ENCODE peak calls at places on chromosomes 6 and 20, in six cellular contexts. I, A, Z, J, O and M are unnamed samples.
A peak's percentile ranks its signal among the peaks of the same experiment; 100 is the strongest.

GRCh38 chr20:57114290-57115005 is 152.0 kb downstream of the BMP7 start:
- DNase-seq in I (no peak), A (no peak), Z (no peak), J (no peak), O (no peak), M (no peak)

GRCh38 chr20:11796041-11796440 is 121.7 kb upstream of the BTBD3 start:
- DNase-seq in I (no peak), A (no peak), Z (no peak), J (peak; percentile 25), O (peak; percentile 47), M (no peak)

GRCh38 chr6:111952821-111953535 is 79.7 kb upstream of the FYN start:
- DNase-seq in I (no peak), A (no peak), Z (no peak), J (no peak), O (peak; percentile 67), M (peak; percentile 57)

GRCh38 chr20:43430265-43430664 is 27.4 kb upstream of the SRSF6 start:
- DNase-seq in I (no peak), A (no peak), Z (no peak), J (no peak), O (no peak), M (no peak)

GRCh38 chr20:23205656-23206055 is 119.5 kb upstream of the CD93 start:
- DNase-seq in I (peak; percentile 77), A (no peak), Z (no peak), J (peak; percentile 68), O (peak; percentile 74), M (no peak)

GRCh38 chr6:148999921-149000589 is 253.2 kb downstream of the UST start:
- DNase-seq in I (peak; percentile 74), A (no peak), Z (peak; percentile 57), J (peak; percentile 49), O (peak; percentile 91), M (peak; percentile 41)

GRCh38 chr20:61447950-61448349 is 195.9 kb downstream of the CDH4 start:
- DNase-seq in I (no peak), A (no peak), Z (no peak), J (no peak), O (no peak), M (no peak)

GRCh38 chr6:35724059-35724458 is 12.8 kb upstream of the ARMC12 start:
- DNase-seq in I (no peak), A (no peak), Z (no peak), J (no peak), O (no peak), M (no peak)

GRCh38 chr6:126625019-126625418 is 285.1 kb downstream of the CENPW start:
- DNase-seq in I (no peak), A (no peak), Z (no peak), J (no peak), O (peak; percentile 55), M (peak; percentile 8)

GRCh38 chr6:19301980-19302379 is 535.2 kb upstream of the ID4 start:
- DNase-seq in I (no peak), A (no peak), Z (no peak), J (no peak), O (peak; percentile 85), M (peak; percentile 82)

GRCh38 chr6:145699462-145699861 is 35.9 kb downstream of the EPM2A start:
- DNase-seq in I (no peak), A (no peak), Z (no peak), J (peak; percentile 12), O (peak; percentile 72), M (no peak)

GRCh38 chr6:1856381-1856780 is 246.7 kb downstream of the FOXC1 start:
- DNase-seq in I (no peak), A (no peak), Z (peak; percentile 12), J (peak; percentile 85), O (peak; percentile 2), M (no peak)

GRCh38 chr6:140817176-140817575 is 1315.5 kb upstream of the GJE1 start:
- DNase-seq in I (no peak), A (no peak), Z (no peak), J (no peak), O (no peak), M (no peak)

GRCh38 chr20:15491564-15491963 is 1081.7 kb downstream of the KIF16B start:
- DNase-seq in I (no peak), A (no peak), Z (no peak), J (no peak), O (no peak), M (no peak)

GRCh38 chr6:156175971-156176421 is 601.2 kb upstream of the ARID1B start:
- DNase-seq in I (no peak), A (no peak), Z (no peak), J (no peak), O (no peak), M (no peak)

GRCh38 chr6:146127447-146128215 is 98.8 kb downstream of the GRM1 start:
- DNase-seq in I (no peak), A (no peak), Z (no peak), J (no peak), O (no peak), M (no peak)

GRCh38 chr6:141744194-141744925 is 388.4 kb upstream of the GJE1 start:
- DNase-seq in I (no peak), A (no peak), Z (no peak), J (no peak), O (peak; percentile 22), M (no peak)

GRCh38 chr6:827431-827830 is 134.5 kb upstream of the EXOC2 start:
- DNase-seq in I (no peak), A (no peak), Z (no peak), J (no peak), O (no peak), M (no peak)

GRCh38 chr6:87396595-87397392 is 11.0 kb upstream of the CFAP206 start:
- DNase-seq in I (no peak), A (no peak), Z (no peak), J (no peak), O (no peak), M (no peak)

GRCh38 chr20:32474967-32475819 is 109.9 kb downstream of the NOL4L start:
- DNase-seq in I (peak; percentile 81), A (no peak), Z (peak; percentile 80), J (peak; percentile 85), O (peak; percentile 95), M (peak; percentile 99)

GRCh38 chr20:41150664-41151063 is 13.3 kb downstream of the PLCG1 start:
- DNase-seq in I (no peak), A (no peak), Z (no peak), J (no peak), O (peak; percentile 29), M (no peak)

GRCh38 chr20:41151134-41151869 is 14.0 kb downstream of the PLCG1 start:
- DNase-seq in I (no peak), A (no peak), Z (no peak), J (no peak), O (no peak), M (no peak)

GRCh38 chr20:41154436-41155176 is 17.3 kb downstream of the PLCG1 start:
- DNase-seq in I (no peak), A (no peak), Z (no peak), J (no peak), O (no peak), M (no peak)

GRCh38 chr20:41149679-41150131 is 12.4 kb downstream of the PLCG1 start:
- DNase-seq in I (no peak), A (no peak), Z (no peak), J (no peak), O (peak; percentile 71), M (no peak)

DNA sequence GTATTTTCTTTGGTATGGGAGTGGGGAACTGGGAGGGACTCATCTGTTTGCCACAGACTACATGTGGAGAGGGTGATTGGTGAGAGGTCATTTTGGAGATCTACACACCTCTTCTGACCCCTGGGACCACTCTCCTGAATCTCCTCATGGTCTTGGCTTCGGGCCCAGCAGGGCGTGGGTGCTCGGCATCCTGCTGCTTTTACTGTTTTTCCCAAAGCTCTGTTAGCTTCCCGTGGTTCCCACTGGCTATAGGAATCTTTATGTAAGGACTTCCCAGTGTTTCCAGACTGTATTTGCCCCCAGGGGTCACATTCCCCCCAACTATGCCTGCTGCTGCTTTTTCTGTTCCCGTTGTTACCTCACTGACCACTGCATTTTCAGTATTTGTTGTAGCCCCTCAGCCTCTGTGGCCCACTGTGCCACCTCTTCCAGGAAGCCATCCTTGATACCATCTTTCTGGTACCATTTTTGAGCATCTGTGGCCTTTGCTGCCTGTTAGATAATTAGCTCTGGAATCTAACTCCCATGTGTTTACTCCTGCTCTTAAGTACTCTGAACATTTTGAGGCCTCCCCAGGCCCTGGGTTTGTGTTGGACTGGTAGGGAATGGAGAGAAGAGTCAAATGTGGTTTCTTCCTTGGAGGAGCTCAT is 14.9 kb downstream of the PLCG1 start:
- DNase-seq in I (no peak), A (no peak), Z (no peak), J (no peak), O (no peak), M (no peak)
- H3K36me3 ChIP-seq in I (no peaks in the 10 kb centered on the region), A (no peaks in the 10 kb centered on the region), Z (no peaks in the 10 kb centered on the region), J (no peaks in the 10 kb centered on the region), O (no peaks in the 10 kb centered on the region), M (no peaks in the 10 kb centered on the region)

DNA sequence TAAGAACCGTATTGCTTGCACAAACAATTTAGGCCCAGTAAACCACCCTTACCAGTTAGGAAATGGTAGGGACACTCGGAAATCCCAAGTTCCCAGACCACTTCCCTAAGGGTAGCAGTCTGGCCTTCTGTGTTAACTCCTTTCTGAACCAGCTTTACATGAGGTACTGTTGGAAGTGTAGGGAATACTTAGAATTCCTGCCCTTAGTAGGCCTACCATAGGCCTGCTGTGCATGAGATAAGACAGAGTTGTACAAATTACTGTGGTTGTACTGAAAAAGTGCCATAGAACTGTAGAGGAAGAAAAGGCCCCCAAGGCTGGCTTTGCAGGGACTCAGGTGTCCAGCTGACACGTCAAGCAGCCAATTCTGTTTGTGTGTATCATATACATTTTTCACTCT is 11.1 kb downstream of the RPRD1B start:
- DNase-seq in I (no peak), A (no peak), Z (no peak), J (no peak), O (no peak), M (no peak)
- H3K36me3 ChIP-seq in I (peaks cover 46% of the 10 kb centered on the region), A (peaks cover 34% of the 10 kb centered on the region), Z (peaks cover 6% of the 10 kb centered on the region), J (no peaks in the 10 kb centered on the region), O (peaks cover 18% of the 10 kb centered on the region), M (peaks cover 48% of the 10 kb centered on the region)

DNA sequence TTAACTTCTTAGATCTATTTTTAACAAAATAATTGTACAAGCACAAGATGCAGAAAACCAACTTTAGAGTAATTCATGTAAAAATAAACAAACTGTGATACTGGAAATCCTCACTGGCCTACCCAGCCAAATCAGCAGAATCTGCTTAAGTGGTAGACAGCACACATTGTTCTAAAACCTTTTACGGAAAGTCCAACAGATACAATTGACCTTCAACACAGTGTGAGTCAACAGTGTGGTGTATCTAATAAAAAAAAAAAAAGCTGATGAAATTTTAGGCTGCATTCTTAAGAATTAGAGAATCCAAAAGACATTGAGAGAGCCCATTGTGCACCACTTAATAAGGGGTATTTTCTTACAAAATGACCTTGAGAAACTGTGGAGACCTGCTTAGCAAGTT is 174.5 kb downstream of the COL21A1 start:
- DNase-seq in I (no peak), A (no peak), Z (no peak), J (no peak), O (peak; percentile 65), M (no peak)
- H3K36me3 ChIP-seq in I (no peaks in the 10 kb centered on the region), A (no peaks in the 10 kb centered on the region), Z (no peaks in the 10 kb centered on the region), J (no peaks in the 10 kb centered on the region), O (no peaks in the 10 kb centered on the region), M (no peaks in the 10 kb centered on the region)

DNA sequence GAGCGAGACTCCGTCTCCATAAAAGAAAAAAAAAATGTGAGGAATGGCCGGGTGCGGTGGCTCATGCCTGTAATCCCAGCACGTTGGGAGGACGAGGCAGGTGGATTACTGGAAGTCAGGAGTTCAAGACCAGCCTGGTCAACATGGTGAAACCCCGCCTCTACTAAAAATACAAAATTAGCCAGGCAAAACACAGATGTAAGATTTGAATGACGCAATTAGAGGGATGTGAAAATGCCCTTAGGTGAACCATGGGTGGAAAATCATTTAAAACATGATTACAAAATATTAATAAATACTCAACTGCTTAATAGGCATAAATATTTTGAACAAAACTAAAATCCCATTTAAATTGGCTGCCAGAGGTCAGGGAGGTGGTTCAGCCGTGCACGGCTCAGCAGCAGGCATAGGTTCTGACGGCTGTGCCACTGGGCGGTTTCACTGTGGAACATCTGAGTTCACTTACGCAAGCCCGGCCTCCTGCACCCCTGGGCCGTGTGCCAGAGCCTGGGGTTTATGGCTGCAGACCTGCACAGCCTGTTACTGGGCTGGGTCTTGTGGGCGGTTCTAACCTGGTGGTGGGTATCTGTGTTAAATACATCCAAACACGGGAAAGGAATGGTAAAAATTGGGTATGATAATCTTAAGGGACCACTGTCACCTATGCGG is 21.1 kb downstream of the COL9A3 start:
- DNase-seq in I (no peak), A (no peak), Z (no peak), J (no peak), O (peak; percentile 67), M (peak; percentile 73)
- H3K36me3 ChIP-seq in I (no peaks in the 10 kb centered on the region), A (no peaks in the 10 kb centered on the region), Z (no peaks in the 10 kb centered on the region), J (no peaks in the 10 kb centered on the region), O (no peaks in the 10 kb centered on the region), M (no peaks in the 10 kb centered on the region)